ENCODE peak calls at places on chromosomes 11 and 22, in five cellular contexts. L is fibroblast of mammary gland; D is neural crest cell; W is activated CD8-positive, alpha-beta memory T cell treated with anti-CD3 and anti-CD28 coated beads for 1 hour; C is iris pigment epithelial cell. A is an unnamed sample.
A peak's percentile ranks its signal among the peaks of the same experiment; 100 is the strongest.

GRCh38 chr22:30238661-30239420 is 7.7 kb downstream of the LIF start:
- DNase-seq in D (no peak), L (peak; percentile 41), C (peak; percentile 85), W (no peak), A (peak; percentile 89)

GRCh38 chr22:43295173-43295572 is 48.0 kb downstream of the SCUBE1 start:
- DNase-seq in D (no peak), C (no peak), L (no peak), W (no peak), A (no peak)

GRCh38 chr11:18304745-18305144 is 17.2 kb downstream of the HPS5 start:
- DNase-seq in L (no peak), C (no peak), W (no peak), D (no peak), A (no peak)

GRCh38 chr22:28344893-28345292 is 334.7 kb downstream of the TTC28 start:
- DNase-seq in L (peak; percentile 30), W (no peak), C (peak; percentile 17), D (no peak), A (no peak)

GRCh38 chr11:12543596-12544415 is 130.4 kb upstream of the TEAD1 start:
- DNase-seq in D (no peak), C (no peak), W (no peak), L (no peak), A (no peak)

GRCh38 chr22:35684270-35684700 is 33.4 kb upstream of the APOL5 start:
- DNase-seq in L (peak; percentile 66), D (no peak), C (peak; percentile 70), W (no peak), A (peak; percentile 52)

GRCh38 chr11:78961186-78961782 is 386.6 kb upstream of the NARS2 start:
- DNase-seq in W (no peak), C (peak; percentile 20), D (no peak), L (peak; percentile 31), A (no peak)

GRCh38 chr22:39518996-39519680 is 1.2 kb upstream of the ATF4 start:
- DNase-seq in L (peak; percentile 57), W (no peak), C (peak; percentile 71), D (no peak), A (peak; percentile 80)

GRCh38 chr11:73423506-73423905 is 47.3 kb downstream of the RELT start:
- DNase-seq in C (no peak), D (no peak), L (no peak), W (no peak), A (no peak)

GRCh38 chr11:46693597-46694012 is 6.8 kb downstream of the ARHGAP1 start:
- DNase-seq in D (no peak), W (no peak), L (peak; percentile 82), C (peak; percentile 67), A (no peak)

GRCh38 chr11:77990981-77991380 is 3.5 kb downstream of the INTS4 start:
- DNase-seq in L (no peak), C (no peak), W (no peak), D (no peak), A (no peak)

GRCh38 chr11:121870202-121871045 is 245.6 kb downstream of the BLID start:
- DNase-seq in D (no peak), L (peak; percentile 33), C (no peak), W (no peak), A (peak; percentile 28)

GRCh38 chr11:65505434-65506315 is 6.8 kb downstream of the MALAT1 start:
- DNase-seq in L (peak; percentile 60), W (no peak), D (no peak), C (peak; percentile 34), A (peak; percentile 28)

GRCh38 chr11:17208257-17208999 is 642 bp upstream of the PIK3C2A start:
- DNase-seq in L (peak; percentile 63), D (no peak), W (no peak), C (peak; percentile 81), A (peak; percentile 46)

GRCh38 chr11:125976156-125976555 is 30.3 kb downstream of the VSIG10L2 start:
- DNase-seq in L (no peak), C (no peak), D (no peak), W (no peak), A (no peak)

GRCh38 chr22:32717337-32718240 is 83.9 kb upstream of the TIMP3 start:
- DNase-seq in W (no peak), C (peak; percentile 18), L (peak; percentile 60), D (no peak), A (no peak)

GRCh38 chr11:128845334-128845780 is 21.7 kb downstream of the KCNJ1 start:
- DNase-seq in L (no peak), C (no peak), D (no peak), W (no peak), A (no peak)

GRCh38 chr11:86722041-86722440 is 49.6 kb upstream of the ME3 start:
- DNase-seq in C (peak; percentile 80), L (peak; percentile 80), W (no peak), D (no peak), A (peak; percentile 81)

GRCh38 chr22:45268167-45268957 is 16.4 kb upstream of the UPK3A start:
- DNase-seq in W (no peak), C (no peak), D (peak; percentile 53), L (no peak), A (no peak)

GRCh38 chr11:110479445-110480101 is 49.8 kb downstream of the FDX1 start:
- DNase-seq in D (no peak), W (no peak), L (peak; percentile 65), C (peak; percentile 77), A (peak; percentile 57)

GRCh38 chr11:62147545-62147944 is 23.7 kb downstream of the INCENP start:
- DNase-seq in D (no peak), W (no peak), C (no peak), L (no peak), A (no peak)

GRCh38 chr22:23180301-23180892 is at the start of gene BCR:
- DNase-seq in D (peak; percentile 48), W (no peak), C (peak; percentile 79), L (peak; percentile 51), A (peak; percentile 20)

GRCh38 chr11:70530629-70531185 is 132.4 kb downstream of the CTTN start:
- DNase-seq in W (no peak), L (no peak), D (no peak), C (no peak), A (no peak)

A was measured in LHCN-M2.